ENCODE peak calls at places on chromosome 15, in eight cellular contexts. L is NCI-H187 treated with DMSO at 0.1 percent for 48 hours, X is HFFc6, C is psoas muscle, D is fibroblast of pulmonary artery, F is T-cell, S is NCI-H1930, H is OCI-LY7. U is an unnamed sample.

GRCh38 chr15:99619712-99620111 is 53.9 kb downstream of the MEF2A start:
- DNase-seq in L (no peak), X (no peak), C (no peak), D (peak; percentile 57), F (no peak), S (no peak), H (no peak), U (no peak)

GRCh38 chr15:93118904-93119303 is 29.9 kb upstream of the RGMA start:
- DNase-seq in L (no peak), X (no peak), C (no peak), D (no peak), F (no peak), S (no peak), H (no peak), U (no peak)

GRCh38 chr15:69465253-69465652 is 12.6 kb downstream of the RPLP1 start:
- DNase-seq in L (no peak), X (no peak), C (no peak), D (no peak), F (no peak), S (no peak), H (no peak), U (no peak)

GRCh38 chr15:80507638-80508316 is 103.6 kb downstream of the ARNT2 start:
- DNase-seq in L (no peak), X (peak; percentile 80), C (no peak), D (peak; percentile 95), F (no peak), S (no peak), H (no peak), U (no peak)

GRCh38 chr15:37107071-37107753 is 6.9 kb upstream of the MEIS2 start:
- DNase-seq in L (no peak), X (no peak), C (no peak), D (peak; percentile 74), F (no peak), S (no peak), H (no peak), U (no peak)

GRCh38 chr15:83320831-83321230 is 36.4 kb upstream of the BNC1 start:
- DNase-seq in L (no peak), X (peak; percentile 21), C (no peak), D (peak; percentile 73), F (no peak), S (no peak), H (no peak), U (no peak)

GRCh38 chr15:76196949-76197315 is 114.3 kb downstream of the ETFA start:
- DNase-seq in L (no peak), X (no peak), C (peak; percentile 57), D (no peak), F (no peak), S (no peak), H (no peak), U (no peak)

GRCh38 chr15:94075349-94075748 is 156.0 kb upstream of the MCTP2 start:
- DNase-seq in L (no peak), X (no peak), C (peak; percentile 78), D (peak; percentile 19), F (no peak), S (no peak), H (no peak), U (no peak)

GRCh38 chr15:77187751-77188464 is 117.0 kb upstream of the TSPAN3 start:
- DNase-seq in L (no peak), X (peak; percentile 40), C (peak; percentile 16), D (peak; percentile 86), F (no peak), S (no peak), H (peak; percentile 62), U (no peak)

GRCh38 chr15:63385911-63386531 is 4.4 kb upstream of the CA12 start:
- DNase-seq in L (no peak), X (no peak), C (no peak), D (no peak), F (no peak), S (no peak), H (no peak), U (no peak)

GRCh38 chr15:68400066-68400456 is 31.9 kb downstream of the ITGA11 start:
- DNase-seq in L (no peak), X (no peak), C (no peak), D (no peak), F (no peak), S (no peak), H (no peak), U (no peak)

GRCh38 chr15:43514241-43515057 is 3.0 kb upstream of the MAP1A start:
- DNase-seq in L (no peak), X (no peak), C (peak; percentile 73), D (peak; percentile 26), F (no peak), S (no peak), H (peak; percentile 72), U (no peak)

GRCh38 chr15:95262866-95263564 is 1031.7 kb downstream of the MCTP2 start:
- DNase-seq in L (no peak), X (peak; percentile 79), C (no peak), D (peak; percentile 76), F (no peak), S (no peak), H (no peak), U (no peak)

GRCh38 chr15:77392762-77393470 is 27.0 kb downstream of the PEAK1 start:
- DNase-seq in L (no peak), X (no peak), C (no peak), D (no peak), F (no peak), S (no peak), H (no peak), U (no peak)

GRCh38 chr15:68346986-68347385 is 69.4 kb downstream of the FEM1B start:
- DNase-seq in L (no peak), X (no peak), C (no peak), D (no peak), F (no peak), S (no peak), H (no peak), U (no peak)

GRCh38 chr15:95929232-95929846 is 401.2 kb upstream of the NR2F2 start:
- DNase-seq in L (no peak), X (no peak), C (no peak), D (peak; percentile 28), F (no peak), S (no peak), H (no peak), U (peak; percentile 15)

GRCh38 chr15:49331951-49332350 is 91.1 kb upstream of the FGF7 start:
- DNase-seq in L (no peak), X (no peak), C (no peak), D (no peak), F (no peak), S (no peak), H (no peak), U (no peak)

GRCh38 chr15:97866994-97867393 is 93.5 kb upstream of the ARRDC4 start:
- DNase-seq in L (no peak), X (no peak), C (no peak), D (no peak), F (no peak), S (no peak), H (no peak), U (no peak)

GRCh38 chr15:63833246-63833696 is 477 bp downstream of the HERC1 start:
- DNase-seq in L (no peak), X (peak; percentile 18), C (peak; percentile 50), D (peak; percentile 39), F (no peak), S (no peak), H (peak; percentile 52), U (no peak)

GRCh38 chr15:97189152-97189551 is 771.4 kb upstream of the ARRDC4 start:
- DNase-seq in L (no peak), X (no peak), C (no peak), D (peak; percentile 12), F (no peak), S (peak; percentile 1), H (no peak), U (no peak)